ENCODE peak calls at places on chromosomes 2 and 18, in four cellular contexts. C, A, W and X are unnamed samples.
A peak's percentile ranks its signal among the peaks of the same experiment; 100 is the strongest.

GRCh38 chr18:79447703-79448367 is 52.1 kb downstream of the NFATC1 start:
- DNase-seq in C (no peak), A (no peak), W (no peak), X (no peak)

GRCh38 chr2:6434396-6434795 is 431.3 kb downstream of the CMPK2 start:
- DNase-seq in C (no peak), A (no peak), W (no peak), X (no peak)

GRCh38 chr2:155203187-155203586 is 504.7 kb downstream of the KCNJ3 start:
- DNase-seq in C (no peak), A (no peak), W (no peak), X (no peak)

GRCh38 chr2:172085460-172086159 is at the start of gene DLX1:
- DNase-seq in C (no peak), A (peak; percentile 25), W (no peak), X (no peak)

GRCh38 chr2:48711343-48711742 is 44.2 kb downstream of the LHCGR start:
- DNase-seq in C (peak; percentile 15), A (no peak), W (no peak), X (no peak)

GRCh38 chr2:164717000-164717597 is 95.8 kb upstream of the GRB14 start:
- DNase-seq in C (peak; percentile 40), A (no peak), W (no peak), X (peak; percentile 21)

GRCh38 chr2:7428444-7429204 is 511.4 kb downstream of the RNF144A start:
- DNase-seq in C (no peak), A (no peak), W (no peak), X (no peak)

GRCh38 chr2:111900859-111901258 is 2.5 kb downstream of the MERTK start:
- DNase-seq in C (peak; percentile 29), A (peak; percentile 18), W (no peak), X (peak; percentile 35)

GRCh38 chr2:217372794-217373193 is 512.9 kb upstream of the TNP1 start:
- DNase-seq in C (no peak), A (no peak), W (no peak), X (no peak)

GRCh38 chr2:233447506-233448219 is 93.4 kb downstream of the DGKD start:
- DNase-seq in C (no peak), A (no peak), W (no peak), X (no peak)

GRCh38 chr2:163735692-163736432 is at the start of gene FIGN:
- DNase-seq in C (peak; percentile 70), A (peak; percentile 77), W (peak; percentile 55), X (peak; percentile 77)

GRCh38 chr2:190695739-190696138 is 46.9 kb downstream of the NAB1 start:
- DNase-seq in C (peak; percentile 31), A (no peak), W (no peak), X (no peak)

GRCh38 chr2:107595749-107596148 is 230.9 kb upstream of the RGPD4 start:
- DNase-seq in C (peak; percentile 82), A (no peak), W (peak; percentile 14), X (no peak)

GRCh38 chr2:45938649-45939511 is 287.4 kb downstream of the PRKCE start:
- DNase-seq in C (peak; percentile 99), A (no peak), W (peak; percentile 65), X (no peak)